ENCODE peak calls at places on chromosome 18, in five cellular contexts. K is ovary, L is AG09319, S is foreskin fibroblast, C is Kasumi-1. V is an unnamed sample.

GRCh38 chr18:57833441-57834101 is 30.5 kb upstream of the ATP8B1 start:
- DNase-seq in C (no peak), K (no peak), L (no peak), S (peak; percentile 54), V (no peak)

GRCh38 chr18:2988041-2988794 is 24.7 kb downstream of the LPIN2 start:
- DNase-seq in L (peak; percentile 25), C (no peak), K (no peak), S (peak; percentile 76), V (no peak)

GRCh38 chr18:72847134-72847533 is 20.7 kb downstream of the NETO1 start:
- DNase-seq in K (no peak), C (no peak), S (peak; percentile 28), L (no peak), V (no peak)

GRCh38 chr18:23225518-23225917 is 90.2 kb downstream of the CABLES1 start:
- DNase-seq in S (peak; percentile 94), C (no peak), K (no peak), L (peak; percentile 92), V (no peak)

GRCh38 chr18:47929681-47930085 is 776 bp downstream of the SMAD2 start:
- DNase-seq in K (no peak), S (no peak), L (no peak), C (peak; percentile 35), V (peak; percentile 9)

GRCh38 chr18:61546598-61546997 is 213.4 kb downstream of the CDH20 start:
- DNase-seq in C (no peak), L (peak; percentile 18), K (no peak), S (peak; percentile 93), V (no peak)

GRCh38 chr18:50011813-50012445 is 183.0 kb downstream of the MYO5B start:
- DNase-seq in C (no peak), L (peak; percentile 22), K (no peak), S (peak; percentile 93), V (no peak)

GRCh38 chr18:45415614-45416013 is 199.7 kb upstream of the SLC14A2 start:
- DNase-seq in L (no peak), C (no peak), K (no peak), S (no peak), V (no peak)

GRCh38 chr18:73545497-73545896 is 602.1 kb downstream of the FBXO15 start:
- DNase-seq in L (no peak), C (no peak), S (peak; percentile 24), K (no peak), V (no peak)

GRCh38 chr18:50287028-50287440 is 458 bp downstream of the CXXC1 start:
- DNase-seq in K (no peak), S (no peak), C (no peak), L (no peak), V (no peak)

V was measured in activated CD4-positive, CD25-positive, alpha-beta regulatory T cell treated with anti-CD3 and anti-CD28 coated beads, Interleukin-2, amount 50 U/mL, for 16 hours.